ENCODE peak calls at places on chromosomes 5 and 9, in ten cellular contexts. V, U, I, Q, B, K, E, M, J and A are unnamed samples.

GRCh38 chr9:34659592-34660253 is 2.7 kb downstream of the CCL27 start:
- DNase-seq in V (no peak), U (no peak), I (no peak), Q (no peak), B (no peak), K (no peak), E (no peak), M (peak; percentile 86), J (peak; percentile 21), A (no peak)

GRCh38 chr5:168327994-168328393 is 36.5 kb downstream of the WWC1 start:
- DNase-seq in V (no peak), U (no peak), I (no peak), Q (no peak), B (no peak), K (no peak), E (peak; percentile 62), M (peak; percentile 90), J (no peak), A (no peak)

GRCh38 chr5:154181156-154181555 is 9.4 kb upstream of the GALNT10 start:
- DNase-seq in V (no peak), U (no peak), I (no peak), Q (no peak), B (no peak), K (no peak), E (no peak), M (no peak), J (no peak), A (no peak)

GRCh38 chr5:68332546-68332945 is 117.0 kb downstream of the PIK3R1 start:
- DNase-seq in V (no peak), U (no peak), I (no peak), Q (no peak), B (no peak), K (no peak), E (no peak), M (peak; percentile 79), J (peak; percentile 51), A (no peak)

GRCh38 chr9:7432989-7433388 is 366.6 kb downstream of the DMAC1 start:
- DNase-seq in V (no peak), U (no peak), I (no peak), Q (no peak), B (no peak), K (no peak), E (no peak), M (no peak), J (no peak), A (no peak)

GRCh38 chr5:123721721-123722276 is 209.8 kb downstream of the CSNK1G3 start:
- DNase-seq in V (no peak), U (no peak), I (no peak), Q (no peak), B (no peak), K (no peak), E (no peak), M (no peak), J (peak; percentile 22), A (no peak)

GRCh38 chr5:5105531-5105930 is 34.6 kb upstream of the ADAMTS16 start:
- DNase-seq in V (no peak), U (no peak), I (no peak), Q (no peak), B (no peak), K (no peak), E (no peak), M (peak; percentile 52), J (peak; percentile 8), A (no peak)

GRCh38 chr5:171714286-171714685 is 71.3 kb upstream of the SMIM23 start:
- DNase-seq in V (no peak), U (no peak), I (peak; percentile 2), Q (no peak), B (no peak), K (no peak), E (no peak), M (no peak), J (no peak), A (no peak)

GRCh38 chr9:92247981-92248380 is 45.5 kb downstream of the IARS1 start:
- DNase-seq in V (no peak), U (no peak), I (no peak), Q (no peak), B (no peak), K (no peak), E (no peak), M (peak; percentile 85), J (no peak), A (no peak)

GRCh38 chr5:116506448-116506847 is 68.2 kb downstream of the SEMA6A start:
- DNase-seq in V (no peak), U (no peak), I (no peak), Q (no peak), B (no peak), K (no peak), E (no peak), M (no peak), J (no peak), A (no peak)